ENCODE peak calls at places on chromosomes 4 and X, in eight cellular contexts. Z is T47D; L is COR-L47; C is pulmonary artery endothelial cell; D is AG10803; S is cardiac fibroblast; W is epithelial cell of esophagus; P is activated CD4-positive, alpha-beta T cell treated with anti-CD3 and anti-CD28 coated beads, Interleukin-2, amount 10 ng/mL, durations not matched to agents 7 days and 5 days. I is an unnamed sample.

GRCh38 chrX:63394872-63395271 is 43.7 kb upstream of the SPIN4 start:
- DNase-seq in L (no peak), C (no peak), D (no peak), Z (no peak), W (no peak), P (no peak), S (no peak), I (no peak)

GRCh38 chr4:119286377-119287002 is 35.4 kb downstream of the FABP2 start:
- DNase-seq in D (peak), S (peak), C (no peak), L (no peak), W (peak), Z (peak), P (peak), I (peak)

GRCh38 chr4:186910385-186910784 is 186.7 kb upstream of the FAT1 start:
- DNase-seq in C (no peak), Z (no peak), P (no peak), L (no peak), D (no peak), S (no peak), W (peak), I (no peak)

GRCh38 chr4:99087887-99088484 is 602 bp downstream of the ADH5 start:
- DNase-seq in S (peak), L (peak), W (peak), Z (peak), C (peak), P (peak), D (peak), I (peak)

GRCh38 chr4:4575284-4576211 is 33.7 kb upstream of the STX18 start:
- DNase-seq in W (peak), S (peak), D (peak), P (peak), Z (peak), C (peak), L (no peak), I (peak)

GRCh38 chr4:142567199-142567598 is 278.9 kb downstream of the INPP4B start:
- DNase-seq in D (no peak), P (peak), S (no peak), Z (peak), L (no peak), C (no peak), W (peak), I (peak)

GRCh38 chr4:41384992-41385391 is 128.3 kb downstream of the UCHL1 start:
- DNase-seq in L (no peak), Z (no peak), D (no peak), P (no peak), S (no peak), W (no peak), C (peak), I (no peak)

GRCh38 chr4:125244848-125245450 is 69.8 kb upstream of the FAT4 start:
- DNase-seq in P (no peak), Z (peak), D (peak), W (peak), L (peak), C (no peak), S (peak), I (no peak)

GRCh38 chr4:8747896-8748575 is 123.6 kb downstream of the HMX1 start:
- DNase-seq in L (no peak), Z (no peak), W (no peak), D (no peak), P (no peak), S (no peak), C (no peak), I (no peak)

GRCh38 chrX:22246620-22247019 is 26.1 kb upstream of the CBLL2 start:
- DNase-seq in D (peak), S (peak), P (no peak), W (peak), L (no peak), Z (peak), C (no peak), I (no peak)

GRCh38 chr4:181971411-181971810 is 271.8 kb upstream of the TENM3 start:
- DNase-seq in D (peak), P (no peak), S (no peak), Z (no peak), C (no peak), L (no peak), W (no peak), I (no peak)

GRCh38 chr4:122712782-122713181 is 19.7 kb upstream of the BBS12 start:
- DNase-seq in W (peak), S (no peak), C (no peak), P (no peak), L (no peak), Z (no peak), D (no peak), I (no peak)

GRCh38 chrX:120302434-120302833 is 8.8 kb downstream of the TMEM255A start:
- DNase-seq in S (no peak), L (no peak), C (no peak), P (peak), D (no peak), W (peak), Z (peak), I (no peak)

GRCh38 chr4:4759233-4759632 is 100.2 kb upstream of the MSX1 start:
- DNase-seq in S (no peak), L (no peak), Z (no peak), C (no peak), D (no peak), P (no peak), W (no peak), I (no peak)

GRCh38 chr4:86033171-86033570 is 326.7 kb downstream of the MAPK10 start:
- DNase-seq in P (no peak), S (peak), L (peak), D (peak), C (peak), Z (no peak), W (no peak), I (no peak)

GRCh38 chrX:56798866-56799864 is 70.1 kb downstream of the NBDY start:
- DNase-seq in L (no peak), D (no peak), C (no peak), S (no peak), Z (peak), W (no peak), P (peak), I (no peak)

GRCh38 chr4:82706349-82707000 is 92.1 kb downstream of the SCD5 start:
- DNase-seq in D (peak), S (peak), L (no peak), C (no peak), P (no peak), Z (no peak), W (no peak), I (no peak)

GRCh38 chr4:26179316-26179760 is 141.5 kb upstream of the RBPJ start:
- DNase-seq in P (no peak), S (no peak), L (no peak), Z (no peak), C (no peak), W (no peak), D (no peak), I (no peak)

GRCh38 chrX:101291204-101291603 is at the start of gene TAF7L:
- DNase-seq in L (no peak), W (peak), P (no peak), S (peak), Z (no peak), C (no peak), D (peak), I (no peak)

GRCh38 chr4:138003248-138003647 is 238.9 kb downstream of the SLC7A11 start:
- DNase-seq in C (no peak), D (peak), P (no peak), S (peak), L (no peak), Z (no peak), W (no peak), I (no peak)

GRCh38 chr4:141047228-141047884 is 85.9 kb downstream of the RNF150 start:
- DNase-seq in C (no peak), D (peak), S (peak), Z (no peak), P (no peak), W (peak), L (no peak), I (no peak)

GRCh38 chrX:11180571-11180970 is 69.4 kb downstream of the HCCS start:
- DNase-seq in L (peak), W (peak), Z (peak), S (peak), P (no peak), C (no peak), D (no peak), I (no peak)

GRCh38 chrX:40012039-40012799 is 85.5 kb downstream of the BCOR start:
- DNase-seq in C (no peak), W (peak), Z (peak), S (peak), P (no peak), D (peak), L (peak), I (peak)

GRCh38 chr4:136939781-136940180 is 592.5 kb downstream of the PCDH18 start:
- DNase-seq in W (peak), Z (no peak), D (no peak), P (no peak), L (no peak), S (peak), C (no peak), I (no peak)

GRCh38 chrX:30642642-30643041 is 10.6 kb upstream of the GK start:
- DNase-seq in C (no peak), Z (no peak), D (no peak), W (no peak), L (no peak), P (no peak), S (no peak), I (no peak)

GRCh38 chrX:18596096-18596495 is 75.8 kb downstream of the RS1 start:
- DNase-seq in C (no peak), W (no peak), P (no peak), S (no peak), L (no peak), Z (no peak), D (no peak), I (no peak)

GRCh38 chr4:165994706-165995105 is 121.7 kb downstream of the TLL1 start:
- DNase-seq in Z (no peak), W (no peak), L (no peak), P (no peak), D (no peak), S (peak), C (no peak), I (no peak)

GRCh38 chrX:45850197-45850774 is 649.6 kb upstream of the DIPK2B start:
- DNase-seq in W (peak), Z (no peak), D (peak), P (peak), S (peak), L (peak), C (no peak), I (no peak)

I was measured in NCI-H460.